ENCODE peak calls at places on chromosomes 3 and 15, in nine cellular contexts. R is epithelial cell of esophagus, H is HEK293T, K is OCI-LY7, W is kidney epithelial cell, J is lower leg skin, X is neuronal stem cell, V is tibial nerve, F is nucleus accumbens. E is an unnamed sample.

GRCh38 chr15:72141171-72142084 is 23.2 kb downstream of the SENP8 start:
- DNase-seq in R (no peak), H (no peak), K (peak; percentile 12), W (no peak), J (no peak), X (no peak), V (no peak), F (no peak), E (no peak)

GRCh38 chr3:12869025-12869695 is 27.8 kb upstream of the RPL32 start:
- DNase-seq in R (peak; percentile 22), H (peak; percentile 66), K (peak; percentile 46), W (no peak), J (no peak), X (peak; percentile 77), V (peak; percentile 46), F (no peak), E (peak; percentile 72)

GRCh38 chr15:66588971-66589370 is 23.2 kb upstream of the LCTL start:
- DNase-seq in R (no peak), H (no peak), K (no peak), W (no peak), J (no peak), X (no peak), V (no peak), F (no peak), E (no peak)

GRCh38 chr3:195800240-195800639 is 11.5 kb downstream of the MUC4 start:
- DNase-seq in R (no peak), H (no peak), K (no peak), W (no peak), J (no peak), X (no peak), V (no peak), F (no peak), E (no peak)

GRCh38 chr15:78006567-78007205 is 70.8 kb downstream of the TBC1D2B start:
- DNase-seq in R (no peak), H (no peak), K (no peak), W (no peak), J (no peak), X (no peak), V (no peak), F (no peak), E (no peak)

GRCh38 chr3:190696777-190697501 is 165.6 kb downstream of the GMNC start:
- DNase-seq in R (peak; percentile 46), H (no peak), K (peak; percentile 13), W (no peak), J (no peak), X (peak; percentile 12), V (no peak), F (no peak), E (peak; percentile 9)

GRCh38 chr15:49712846-49713450 is 92.1 kb downstream of the DTWD1 start:
- DNase-seq in R (no peak), H (no peak), K (no peak), W (no peak), J (no peak), X (no peak), V (no peak), F (no peak), E (no peak)

GRCh38 chr3:12560505-12561188 is 3.8 kb downstream of the MKRN2 start:
- DNase-seq in R (no peak), H (no peak), K (peak; percentile 47), W (no peak), J (no peak), X (no peak), V (no peak), F (no peak), E (no peak)

GRCh38 chr3:12629560-12629959 is 34.4 kb downstream of the RAF1 start:
- DNase-seq in R (no peak), H (no peak), K (no peak), W (no peak), J (no peak), X (no peak), V (no peak), F (no peak), E (no peak)

GRCh38 chr3:171149717-171150116 is 123.2 kb upstream of the SLC2A2 start:
- DNase-seq in R (no peak), H (no peak), K (no peak), W (no peak), J (no peak), X (no peak), V (no peak), F (no peak), E (no peak)

GRCh38 chr3:97278506-97278905 is 464.1 kb downstream of the EPHA6 start:
- DNase-seq in R (no peak), H (no peak), K (no peak), W (no peak), J (no peak), X (no peak), V (no peak), F (no peak), E (peak; percentile 29)

GRCh38 chr15:96771035-96771434 is 440.5 kb downstream of the NR2F2 start:
- DNase-seq in R (no peak), H (no peak), K (no peak), W (no peak), J (no peak), X (no peak), V (no peak), F (no peak), E (no peak)

GRCh38 chr15:68091743-68092142 is 37.6 kb downstream of the PIAS1 start:
- DNase-seq in R (no peak), H (no peak), K (no peak), W (no peak), J (no peak), X (no peak), V (no peak), F (no peak), E (no peak)

GRCh38 chr3:53150247-53151085 is 10.5 kb upstream of the PRKCD start:
- DNase-seq in R (peak; percentile 47), H (no peak), K (no peak), W (no peak), J (no peak), X (no peak), V (no peak), F (no peak), E (no peak)

E was measured in SK-N-DZ.